ENCODE peak calls at places on chromosomes 6 and 20, in six cellular contexts. One of them, this sample, is unnamed.

GRCh38 chr6:35033683-35034082 is 107.5 kb downstream of the TCP11 start:
- DNase-seq in ascending aorta: no peak
- DNase-seq in tibial nerve: no peak
- DNase-seq in psoas muscle: no peak
- DNase-seq in Panc1: no peak
- DNase-seq in nephron progenitor cell: no peak
- DNase-seq in this sample: no peak

GRCh38 chr6:152552616-152553209 is 84.4 kb downstream of the SYNE1 start:
- DNase-seq in ascending aorta: no peak
- DNase-seq in psoas muscle: peak
- DNase-seq in nephron progenitor cell: peak
- DNase-seq in Panc1: peak
- DNase-seq in tibial nerve: peak
- DNase-seq in this sample: peak

GRCh38 chr6:158021814-158022748 is 40.4 kb downstream of the SYNJ2 start:
- DNase-seq in Panc1: no peak
- DNase-seq in psoas muscle: no peak
- DNase-seq in ascending aorta: no peak
- DNase-seq in nephron progenitor cell: no peak
- DNase-seq in tibial nerve: no peak
- DNase-seq in this sample: no peak

GRCh38 chr20:6819599-6819998 is 52.1 kb downstream of the BMP2 start:
- DNase-seq in Panc1: no peak
- DNase-seq in ascending aorta: no peak
- DNase-seq in psoas muscle: no peak
- DNase-seq in tibial nerve: no peak
- DNase-seq in nephron progenitor cell: no peak
- DNase-seq in this sample: no peak

GRCh38 chr6:803191-803977 is 110.4 kb upstream of the EXOC2 start:
- DNase-seq in nephron progenitor cell: no peak
- DNase-seq in tibial nerve: no peak
- DNase-seq in ascending aorta: no peak
- DNase-seq in Panc1: no peak
- DNase-seq in psoas muscle: no peak
- DNase-seq in this sample: no peak

GRCh38 chr20:33026779-33027759 is 4.4 kb upstream of the BPIFB6 start:
- DNase-seq in psoas muscle: peak
- DNase-seq in Panc1: no peak
- DNase-seq in ascending aorta: no peak
- DNase-seq in tibial nerve: no peak
- DNase-seq in nephron progenitor cell: no peak
- DNase-seq in this sample: no peak

GRCh38 chr6:143441680-143442359 is 8.7 kb downstream of the ADAT2 start:
- DNase-seq in nephron progenitor cell: no peak
- DNase-seq in tibial nerve: no peak
- DNase-seq in psoas muscle: no peak
- DNase-seq in Panc1: no peak
- DNase-seq in ascending aorta: no peak
- DNase-seq in this sample: no peak

GRCh38 chr20:61244213-61244612 is 7.8 kb upstream of the CDH4 start:
- DNase-seq in nephron progenitor cell: no peak
- DNase-seq in tibial nerve: no peak
- DNase-seq in psoas muscle: no peak
- DNase-seq in Panc1: no peak
- DNase-seq in ascending aorta: no peak
- DNase-seq in this sample: no peak

GRCh38 chr20:47784256-47784598 is 1.1 kb downstream of the SULF2 start:
- DNase-seq in nephron progenitor cell: no peak
- DNase-seq in psoas muscle: no peak
- DNase-seq in tibial nerve: no peak
- DNase-seq in ascending aorta: no peak
- DNase-seq in Panc1: no peak
- DNase-seq in this sample: no peak

GRCh38 chr6:133730881-133731280 is 158.0 kb upstream of the TCF21 start:
- DNase-seq in Panc1: no peak
- DNase-seq in tibial nerve: no peak
- DNase-seq in ascending aorta: no peak
- DNase-seq in nephron progenitor cell: no peak
- DNase-seq in psoas muscle: no peak
- DNase-seq in this sample: no peak

GRCh38 chr6:28981391-28981832 is 23.7 kb downstream of the ZNF311 start:
- DNase-seq in nephron progenitor cell: peak
- DNase-seq in Panc1: no peak
- DNase-seq in ascending aorta: no peak
- DNase-seq in tibial nerve: peak
- DNase-seq in psoas muscle: peak
- DNase-seq in this sample: no peak

GRCh38 chr20:7765221-7765620 is 175.0 kb downstream of the HAO1 start:
- DNase-seq in psoas muscle: no peak
- DNase-seq in nephron progenitor cell: no peak
- DNase-seq in Panc1: no peak
- DNase-seq in tibial nerve: no peak
- DNase-seq in ascending aorta: no peak
- DNase-seq in this sample: no peak

GRCh38 chr6:17589402-17590116 is 10.5 kb upstream of the FAM8A1 start:
- DNase-seq in nephron progenitor cell: no peak
- DNase-seq in ascending aorta: no peak
- DNase-seq in tibial nerve: no peak
- DNase-seq in Panc1: no peak
- DNase-seq in psoas muscle: no peak
- DNase-seq in this sample: no peak

GRCh38 chr6:43250992-43251373 is 7.7 kb downstream of the TTBK1 start:
- DNase-seq in Panc1: no peak
- DNase-seq in ascending aorta: no peak
- DNase-seq in tibial nerve: no peak
- DNase-seq in nephron progenitor cell: no peak
- DNase-seq in psoas muscle: no peak
- DNase-seq in this sample: no peak

GRCh38 chr6:1812034-1812433 is 202.3 kb downstream of the FOXC1 start:
- DNase-seq in psoas muscle: no peak
- DNase-seq in tibial nerve: no peak
- DNase-seq in nephron progenitor cell: no peak
- DNase-seq in Panc1: no peak
- DNase-seq in ascending aorta: no peak
- DNase-seq in this sample: no peak

GRCh38 chr20:48769111-48769879 is 58.5 kb downstream of the PREX1 start:
- DNase-seq in psoas muscle: no peak
- DNase-seq in nephron progenitor cell: no peak
- DNase-seq in ascending aorta: no peak
- DNase-seq in tibial nerve: no peak
- DNase-seq in Panc1: no peak
- DNase-seq in this sample: no peak

GRCh38 chr6:117520603-117521002 is 38.1 kb downstream of the DCBLD1 start:
- DNase-seq in ascending aorta: no peak
- DNase-seq in Panc1: no peak
- DNase-seq in nephron progenitor cell: no peak
- DNase-seq in tibial nerve: no peak
- DNase-seq in psoas muscle: no peak
- DNase-seq in this sample: no peak

GRCh38 chr6:139868576-139868975 is 494.1 kb upstream of the CITED2 start:
- DNase-seq in tibial nerve: no peak
- DNase-seq in nephron progenitor cell: no peak
- DNase-seq in ascending aorta: no peak
- DNase-seq in Panc1: no peak
- DNase-seq in psoas muscle: no peak
- DNase-seq in this sample: no peak

GRCh38 chr20:15658295-15658694 is 915.0 kb downstream of the KIF16B start:
- DNase-seq in tibial nerve: no peak
- DNase-seq in nephron progenitor cell: no peak
- DNase-seq in psoas muscle: no peak
- DNase-seq in Panc1: no peak
- DNase-seq in ascending aorta: no peak
- DNase-seq in this sample: no peak

GRCh38 chr6:97294451-97294850 is 11.4 kb upstream of the MMS22L start:
- DNase-seq in ascending aorta: no peak
- DNase-seq in nephron progenitor cell: no peak
- DNase-seq in Panc1: no peak
- DNase-seq in tibial nerve: no peak
- DNase-seq in psoas muscle: no peak
- DNase-seq in this sample: no peak

GRCh38 chr6:163745566-163746400 is 331.3 kb downstream of the QKI start:
- DNase-seq in ascending aorta: no peak
- DNase-seq in nephron progenitor cell: peak
- DNase-seq in Panc1: peak
- DNase-seq in psoas muscle: peak
- DNase-seq in tibial nerve: peak
- DNase-seq in this sample: no peak

GRCh38 chr6:158642097-158642601 is 2.4 kb downstream of the DYNLT1 start:
- DNase-seq in psoas muscle: peak
- DNase-seq in ascending aorta: no peak
- DNase-seq in nephron progenitor cell: no peak
- DNase-seq in Panc1: no peak
- DNase-seq in tibial nerve: no peak
- DNase-seq in this sample: no peak

GRCh38 chr6:125871365-125871764 is 80.6 kb downstream of the NCOA7 start:
- DNase-seq in ascending aorta: no peak
- DNase-seq in tibial nerve: no peak
- DNase-seq in psoas muscle: no peak
- DNase-seq in nephron progenitor cell: no peak
- DNase-seq in Panc1: no peak
- DNase-seq in this sample: no peak

GRCh38 chr20:41738584-41739193 is 120.5 kb upstream of the CHD6 start:
- DNase-seq in ascending aorta: no peak
- DNase-seq in Panc1: peak
- DNase-seq in psoas muscle: peak
- DNase-seq in tibial nerve: peak
- DNase-seq in nephron progenitor cell: peak
- DNase-seq in this sample: no peak

GRCh38 chr6:116840091-116840490 is 11.2 kb upstream of the GPRC6A start:
- DNase-seq in Panc1: no peak
- DNase-seq in psoas muscle: no peak
- DNase-seq in ascending aorta: no peak
- DNase-seq in nephron progenitor cell: no peak
- DNase-seq in tibial nerve: no peak
- DNase-seq in this sample: no peak

GRCh38 chr20:45105317-45105716 is 4.4 kb upstream of the KCNS1 start:
- DNase-seq in tibial nerve: no peak
- DNase-seq in psoas muscle: no peak
- DNase-seq in Panc1: no peak
- DNase-seq in nephron progenitor cell: no peak
- DNase-seq in ascending aorta: no peak
- DNase-seq in this sample: no peak
- TF ChIP-seq CTCF in tibial nerve: no peak
- TF ChIP-seq CTCF in psoas muscle: no peak
- TF ChIP-seq CTCF in Panc1: no peak
- TF ChIP-seq CTCF in nephron progenitor cell: no peak
- TF ChIP-seq CTCF in ascending aorta: no peak
- TF ChIP-seq CTCF in this sample: no peak

GRCh38 chr6:27754408-27754782 is 157.8 kb downstream of the OR2B2 start:
- DNase-seq in ascending aorta: no peak
- DNase-seq in tibial nerve: no peak
- DNase-seq in nephron progenitor cell: no peak
- DNase-seq in psoas muscle: no peak
- DNase-seq in Panc1: no peak
- DNase-seq in this sample: no peak

GRCh38 chr6:27757307-27757706 is 154.9 kb downstream of the OR2B2 start:
- DNase-seq in Panc1: no peak
- DNase-seq in nephron progenitor cell: peak
- DNase-seq in psoas muscle: peak
- DNase-seq in tibial nerve: no peak
- DNase-seq in ascending aorta: no peak
- DNase-seq in this sample: no peak

GRCh38 chr6:27752038-27752885 is 159.9 kb downstream of the OR2B2 start:
- DNase-seq in nephron progenitor cell: peak
- DNase-seq in ascending aorta: no peak
- DNase-seq in psoas muscle: peak
- DNase-seq in Panc1: peak
- DNase-seq in tibial nerve: peak
- DNase-seq in this sample: no peak

GRCh38 chr6:27755768-27756167 is 156.4 kb downstream of the OR2B2 start:
- DNase-seq in Panc1: no peak
- DNase-seq in ascending aorta: no peak
- DNase-seq in nephron progenitor cell: no peak
- DNase-seq in tibial nerve: no peak
- DNase-seq in psoas muscle: no peak
- DNase-seq in this sample: no peak

DNA sequence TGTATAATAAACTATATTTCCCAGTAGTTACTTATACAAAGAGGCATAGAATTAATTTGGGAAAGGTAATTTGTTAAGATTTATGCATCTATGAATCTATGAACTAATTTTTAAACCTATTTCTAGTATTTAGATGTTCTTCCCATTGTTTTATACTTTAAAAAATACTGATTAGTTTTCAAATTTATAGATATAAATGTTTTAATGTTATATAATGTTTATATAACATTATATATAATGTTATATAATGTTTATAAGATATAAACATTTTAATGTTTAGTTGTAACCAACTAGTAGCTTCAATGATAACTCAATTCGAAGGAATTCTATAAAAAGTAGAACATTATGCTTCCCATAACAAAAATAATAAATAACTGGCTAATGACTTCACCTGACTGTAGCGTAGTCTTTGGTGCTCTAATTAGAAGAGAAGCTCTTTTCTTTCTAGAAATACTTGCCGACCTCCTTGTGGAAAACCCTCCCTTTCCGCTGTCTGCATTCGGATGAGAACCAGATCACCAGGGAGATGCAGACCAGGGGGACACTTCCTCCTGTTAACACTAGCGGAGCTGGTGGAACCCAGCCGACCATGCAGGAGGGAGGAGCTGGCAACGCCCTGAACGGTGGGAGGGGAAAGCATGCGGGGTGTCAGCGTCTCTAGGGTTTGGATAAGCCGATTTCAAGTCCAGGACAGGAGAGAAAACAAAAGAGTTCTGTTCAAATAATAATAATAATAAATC is 158.4 kb downstream of the OR2B2 start:
- DNase-seq in nephron progenitor cell: peak
- DNase-seq in ascending aorta: no peak
- DNase-seq in Panc1: peak
- DNase-seq in tibial nerve: no peak
- DNase-seq in psoas muscle: peak
- DNase-seq in this sample: peak
- TF ChIP-seq CTCF in nephron progenitor cell: peak
- TF ChIP-seq CTCF in ascending aorta: no peak
- TF ChIP-seq CTCF in Panc1: peak
- TF ChIP-seq CTCF in tibial nerve: no peak
- TF ChIP-seq CTCF in psoas muscle: no peak
- TF ChIP-seq CTCF in this sample: no peak

DNA sequence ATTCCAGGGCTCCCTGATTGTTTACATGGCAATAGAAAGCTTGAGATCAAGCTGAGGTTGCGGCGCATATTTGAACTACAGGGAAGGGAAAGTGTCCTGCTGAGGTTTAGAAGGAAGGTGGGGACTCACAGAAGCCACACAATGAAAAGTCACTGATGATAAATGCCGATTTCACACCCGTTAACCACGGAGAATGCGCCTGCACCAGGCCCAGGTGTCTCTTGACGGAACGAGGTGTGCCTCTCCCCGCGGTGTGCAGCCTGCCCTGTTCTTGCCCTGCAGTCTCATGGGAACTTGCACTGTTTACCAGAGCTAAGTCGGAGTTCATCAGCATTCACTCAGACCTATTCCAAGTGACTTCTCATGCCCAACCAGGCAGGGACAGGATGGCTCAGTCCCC is 90.3 kb downstream of the LY86 start:
- DNase-seq in ascending aorta: no peak
- DNase-seq in tibial nerve: no peak
- DNase-seq in Panc1: no peak
- DNase-seq in psoas muscle: no peak
- DNase-seq in nephron progenitor cell: no peak
- DNase-seq in this sample: no peak
- TF ChIP-seq CTCF in ascending aorta: no peak
- TF ChIP-seq CTCF in tibial nerve: no peak
- TF ChIP-seq CTCF in Panc1: no peak
- TF ChIP-seq CTCF in psoas muscle: no peak
- TF ChIP-seq CTCF in nephron progenitor cell: no peak
- TF ChIP-seq CTCF in this sample: no peak

GRCh38 chr6:5302220-5302946 is 41.1 kb downstream of the FARS2 start:
- DNase-seq in psoas muscle: no peak
- DNase-seq in ascending aorta: no peak
- DNase-seq in Panc1: no peak
- DNase-seq in nephron progenitor cell: no peak
- DNase-seq in tibial nerve: no peak
- DNase-seq in this sample: no peak
- TF ChIP-seq CTCF in psoas muscle: no peak
- TF ChIP-seq CTCF in ascending aorta: no peak
- TF ChIP-seq CTCF in Panc1: no peak
- TF ChIP-seq CTCF in nephron progenitor cell: no peak
- TF ChIP-seq CTCF in tibial nerve: no peak
- TF ChIP-seq CTCF in this sample: no peak